ENCODE peak calls at places on chromosomes 11 and 22, in five cellular contexts. G is A172, F is hepatic stellate cell, A is foreskin fibroblast, V is KG1. D is an unnamed sample.

GRCh38 chr11:34653851-34654490 is 33.1 kb downstream of the EHF start:
- DNase-seq in G (peak; percentile 95), F (peak; percentile 58), A (peak; percentile 98), V (no peak), D (no peak)

GRCh38 chr11:112364962-112365481 is 104.4 kb upstream of the PLET1 start:
- DNase-seq in G (peak; percentile 3), F (peak; percentile 59), A (peak; percentile 94), V (no peak), D (no peak)

GRCh38 chr22:36386900-36387663 is 685 bp downstream of the MYH9 start:
- DNase-seq in G (no peak), F (no peak), A (peak; percentile 78), V (no peak), D (no peak)

GRCh38 chr11:69915501-69916250 is 96.5 kb upstream of the FGF3 start:
- DNase-seq in G (peak; percentile 81), F (peak; percentile 94), A (peak; percentile 83), V (peak; percentile 20), D (no peak)

GRCh38 chr11:95138448-95138847 is 48.8 kb downstream of the ENDOD1 start:
- DNase-seq in G (no peak), F (no peak), A (peak; percentile 66), V (no peak), D (no peak)

GRCh38 chr22:45859231-45860161 is 117.5 kb downstream of the WNT7B start:
- DNase-seq in G (no peak), F (no peak), A (no peak), V (no peak), D (no peak)

GRCh38 chr11:130211144-130211543 is 51.6 kb downstream of the ST14 start:
- DNase-seq in G (no peak), F (no peak), A (no peak), V (no peak), D (no peak)

GRCh38 chr11:3942160-3942955 is 86.9 kb downstream of the STIM1 start:
- DNase-seq in G (no peak), F (no peak), A (no peak), V (no peak), D (peak; percentile 24)

GRCh38 chr11:43937434-43938411 is 4.7 kb upstream of the C11orf96 start:
- DNase-seq in G (peak; percentile 81), F (peak; percentile 95), A (peak; percentile 81), V (no peak), D (no peak)

GRCh38 chr22:38177926-38178604 is 3.6 kb downstream of the PLA2G6 start:
- DNase-seq in G (peak; percentile 86), F (peak; percentile 86), A (peak; percentile 90), V (no peak), D (no peak)

GRCh38 chr11:120563698-120564572 is 52.4 kb downstream of the GRIK4 start:
- DNase-seq in G (no peak), F (no peak), A (no peak), V (no peak), D (no peak)

GRCh38 chr11:63448646-63449045 is 42.3 kb downstream of the PLAAT5 start:
- DNase-seq in G (no peak), F (no peak), A (no peak), V (no peak), D (no peak)

GRCh38 chr11:134573857-134574256 is 161.8 kb upstream of the B3GAT1 start:
- DNase-seq in G (no peak), F (no peak), A (no peak), V (no peak), D (no peak)

GRCh38 chr11:95296165-95296564 is 65.2 kb upstream of the SESN3 start:
- DNase-seq in G (no peak), F (no peak), A (no peak), V (no peak), D (no peak)

GRCh38 chr22:48397531-48398180 is 1430.0 kb downstream of the BRD1 start:
- DNase-seq in G (no peak), F (no peak), A (no peak), V (no peak), D (no peak)

GRCh38 chr11:130606781-130607511 is 158.5 kb downstream of the ADAMTS15 start:
- DNase-seq in G (no peak), F (no peak), A (peak; percentile 84), V (no peak), D (no peak)

GRCh38 chr11:69546735-69547370 is 65.4 kb downstream of the LINC01488 start:
- DNase-seq in G (no peak), F (no peak), A (no peak), V (no peak), D (no peak)

GRCh38 chr11:19027829-19028595 is 32.5 kb downstream of the MRGPRX2 start:
- DNase-seq in G (peak; percentile 96), F (no peak), A (peak; percentile 10), V (no peak), D (no peak)

GRCh38 chr22:49201046-49201970 is 626.4 kb downstream of the BRD1 start:
- DNase-seq in G (no peak), F (no peak), A (no peak), V (no peak), D (no peak)

GRCh38 chr11:46674463-46675287 is 25.7 kb downstream of the ARHGAP1 start:
- DNase-seq in G (no peak), F (no peak), A (peak; percentile 40), V (no peak), D (no peak)

D was measured in effector memory CD8-positive, alpha-beta T cell.